ENCODE peak calls at places on chromosomes 16 and 17, in seven cellular contexts. S is memory B cell; B is HT1080; F is mesendoderm; H is activated CD8-positive, alpha-beta memory T cell treated with anti-CD3 and anti-CD28 coated beads for 48 hours; I is non-pigmented ciliary epithelial cell; Z is GOT3. E is an unnamed sample.

GRCh38 chr16:272633-273546 is 2.9 kb downstream of the RGS11 start:
- DNase-seq in H (no peak), S (no peak), F (no peak), Z (no peak), I (no peak), B (no peak), E (no peak)

GRCh38 chr17:80432350-80432955 is 17.5 kb downstream of the ENDOV start:
- DNase-seq in Z (no peak), I (no peak), H (no peak), S (no peak), B (no peak), F (no peak), E (no peak)

GRCh38 chr16:17408955-17409441 is 61.8 kb downstream of the XYLT1 start:
- DNase-seq in F (no peak), S (no peak), Z (no peak), B (no peak), I (no peak), H (no peak), E (no peak)

GRCh38 chr16:8959921-8960787 is 3.6 kb downstream of the USP7 start:
- DNase-seq in Z (no peak), B (no peak), I (no peak), H (no peak), F (peak; percentile 43), S (no peak), E (no peak)

GRCh38 chr17:80279895-80280294 is 19.2 kb downstream of the RNF213 start:
- DNase-seq in I (peak; percentile 42), S (no peak), B (no peak), F (no peak), H (no peak), Z (no peak), E (peak; percentile 81)

GRCh38 chr17:50845260-50846147 is 10.1 kb downstream of the WFIKKN2 start:
- DNase-seq in Z (no peak), I (no peak), S (no peak), B (no peak), H (no peak), F (peak; percentile 51), E (no peak)

GRCh38 chr17:20925954-20926353 is 116.9 kb downstream of the USP22 start:
- DNase-seq in Z (no peak), S (no peak), B (no peak), H (no peak), F (no peak), I (no peak), E (no peak)

GRCh38 chr16:26263406-26263805 is 571.6 kb downstream of the HS3ST4 start:
- DNase-seq in S (no peak), H (no peak), B (no peak), I (no peak), Z (no peak), F (peak; percentile 23), E (no peak)

GRCh38 chr17:61219460-61219859 is 180.2 kb upstream of the TBX2 start:
- DNase-seq in H (no peak), F (no peak), I (no peak), S (no peak), Z (no peak), B (no peak), E (no peak)